ENCODE peak calls at places on chromosomes 7 and 10, in four cellular contexts. M is activated effector memory CD4-positive, alpha-beta T cell treated with anti-CD3 and anti-CD28 coated beads, Interleukin-2, amount 50 U/mL, for 16 hours; G is ELF-1; Y is epithelial cell of prostate. O is an unnamed sample.

GRCh38 chr10:48289652-48290238 is 15.2 kb upstream of the FRMPD2 start:
- DNase-seq in M (peak; percentile 79), G (peak; percentile 82), Y (no peak), O (peak; percentile 41)

GRCh38 chr10:49395741-49396665 is at the start of gene DRGX:
- DNase-seq in M (no peak), G (peak; percentile 55), Y (no peak), O (no peak)

GRCh38 chr10:113080061-113080460 is 130.0 kb downstream of the TCF7L2 start:
- DNase-seq in M (no peak), G (no peak), Y (no peak), O (no peak)

GRCh38 chr7:130912086-130912909 is 178.3 kb upstream of the KLF14 start:
- DNase-seq in M (no peak), G (no peak), Y (no peak), O (no peak)

GRCh38 chr10:29687411-29688160 is 52.8 kb upstream of the SVIL start:
- DNase-seq in M (no peak), G (no peak), Y (no peak), O (no peak)

GRCh38 chr10:85008493-85009181 is 680.2 kb downstream of the CCSER2 start:
- DNase-seq in M (no peak), G (no peak), Y (no peak), O (no peak)

GRCh38 chr10:31134303-31134928 is 102.8 kb upstream of the ZNF438 start:
- DNase-seq in M (no peak), G (peak; percentile 63), Y (no peak), O (no peak)

GRCh38 chr10:23343591-23344225 is 889 bp downstream of the C10orf67 start:
- DNase-seq in M (peak; percentile 86), G (peak; percentile 49), Y (no peak), O (no peak)

GRCh38 chr7:87875151-87876039 is 765 bp downstream of the SLC25A40 start:
- DNase-seq in M (no peak), G (no peak), Y (no peak), O (no peak)

GRCh38 chr10:102313221-102313896 is 68.0 kb downstream of the GBF1 start:
- DNase-seq in M (no peak), G (peak; percentile 26), Y (no peak), O (no peak)

GRCh38 chr10:98258683-98259454 is 9.1 kb downstream of the LOXL4 start:
- DNase-seq in M (peak; percentile 57), G (no peak), Y (no peak), O (no peak)

GRCh38 chr7:128886391-128887168 is 23.9 kb downstream of the ATP6V1F start:
- DNase-seq in M (no peak), G (no peak), Y (no peak), O (no peak)

GRCh38 chr10:36578306-36578705 is 547.1 kb upstream of the ANKRD30A start:
- DNase-seq in M (no peak), G (no peak), Y (peak; percentile 0), O (peak; percentile 11)

GRCh38 chr7:28052933-28053332 is 127.7 kb downstream of the JAZF1 start:
- DNase-seq in M (no peak), G (no peak), Y (no peak), O (no peak)

GRCh38 chr7:28865494-28866257 is 92.5 kb downstream of the TRIL start:
- DNase-seq in M (no peak), G (no peak), Y (no peak), O (no peak)

GRCh38 chr7:148368562-148368961 is 222.0 kb upstream of the C7orf33 start:
- DNase-seq in M (no peak), G (peak; percentile 66), Y (no peak), O (no peak)

GRCh38 chr10:7866191-7866590 is 47.9 kb downstream of the TAF3 start:
- DNase-seq in M (no peak), G (no peak), Y (no peak), O (no peak)

GRCh38 chr10:99172130-99172738 is 63.4 kb downstream of the HPSE2 start:
- DNase-seq in M (no peak), G (peak; percentile 35), Y (peak; percentile 5), O (peak; percentile 9)

GRCh38 chr7:115851291-115851690 is 179.3 kb downstream of the TFEC start:
- DNase-seq in M (no peak), G (no peak), Y (no peak), O (no peak)

GRCh38 chr10:97960269-97960869 is 70.1 kb downstream of the CRTAC1 start:
- DNase-seq in M (no peak), G (no peak), Y (no peak), O (no peak)

GRCh38 chr10:116146374-116146773 is 126.6 kb downstream of the GFRA1 start:
- DNase-seq in M (no peak), G (no peak), Y (no peak), O (no peak)

GRCh38 chr7:140898794-140899548 is 25.8 kb downstream of the BRAF start:
- DNase-seq in M (no peak), G (no peak), Y (peak; percentile 46), O (no peak)

GRCh38 chr7:23058412-23059096 is 44.6 kb upstream of the HYCC1 start:
- DNase-seq in M (no peak), G (no peak), Y (no peak), O (no peak)

GRCh38 chr7:38232475-38233366 is 40.7 kb downstream of the TARP start:
- DNase-seq in M (peak; percentile 87), G (peak; percentile 10), Y (no peak), O (no peak)

GRCh38 chr7:76514926-76515325 is 4.6 kb downstream of the UPK3B start:
- DNase-seq in M (no peak), G (no peak), Y (no peak), O (no peak)

GRCh38 chr10:104259999-104260774 is 5.5 kb downstream of the GSTO1 start:
- DNase-seq in M (no peak), G (no peak), Y (no peak), O (no peak)

GRCh38 chr10:58810751-58811150 is 298.1 kb downstream of the BICC1 start:
- DNase-seq in M (no peak), G (no peak), Y (no peak), O (no peak)

O was measured in keratinocyte.